ENCODE peak calls at places on chromosomes 5 and 9, in nine cellular contexts. H is ACHN, B is heart right ventricle, R is endothelial cell, V is lower lobe of right lung, Y is GM06990, N is upper lobe of right lung, U is T-helper 17 cell, C is spleen. M is an unnamed sample.

GRCh38 chr5:96657068-96657467 is 5.1 kb upstream of the CAST start:
- DNase-seq in V (no peak), Y (peak), R (no peak), B (no peak), H (peak), N (no peak), C (no peak), U (no peak), M (no peak)

GRCh38 chr5:122858451-122858850 is 13.0 kb downstream of the SNX24 start:
- DNase-seq in Y (no peak), H (no peak), N (no peak), C (no peak), V (no peak), U (no peak), B (no peak), R (no peak), M (no peak)

GRCh38 chr9:37746448-37747270 is 6.9 kb upstream of the TRMT10B start:
- DNase-seq in N (no peak), C (no peak), Y (no peak), R (no peak), V (no peak), H (no peak), U (no peak), B (no peak), M (no peak)

GRCh38 chr5:141862936-141863543 is 15.2 kb downstream of the PCDH1 start:
- DNase-seq in B (no peak), R (no peak), H (no peak), U (no peak), V (no peak), N (peak), C (no peak), Y (no peak), M (no peak)

GRCh38 chr9:72041775-72042194 is 18.6 kb downstream of the C9orf57 start:
- DNase-seq in U (no peak), N (peak), H (peak), B (peak), Y (no peak), C (no peak), R (no peak), V (peak), M (peak)

GRCh38 chr5:176743136-176743827 is 67.1 kb upstream of the UNC5A start:
- DNase-seq in R (peak), C (peak), B (no peak), U (no peak), N (peak), H (no peak), V (no peak), Y (no peak), M (no peak)

GRCh38 chr9:33080534-33080933 is 4.1 kb upstream of the SMU1 start:
- DNase-seq in N (no peak), U (no peak), R (no peak), H (no peak), C (no peak), V (no peak), B (no peak), Y (no peak), M (no peak)

GRCh38 chr5:174354571-174354970 is 309.1 kb downstream of the NSG2 start:
- DNase-seq in N (no peak), B (no peak), R (no peak), U (no peak), C (no peak), V (no peak), Y (no peak), H (no peak), M (no peak)

GRCh38 chr5:38433160-38433861 is 123.1 kb downstream of the LIFR start:
- DNase-seq in C (no peak), U (no peak), H (no peak), N (no peak), V (no peak), R (no peak), B (peak), Y (no peak), M (peak)